ENCODE peak calls at places on chromosomes 1 and 21, in six cellular contexts. W is upper lobe of right lung, S is LNCaP clone FGC, I is body of pancreas, F is kidney, E is GM23338. A is an unnamed sample.

GRCh38 chr1:177310326-177310725 is 139.6 kb downstream of the BRINP2 start:
- DNase-seq in S (no peak), W (no peak), E (no peak), F (no peak), I (no peak), A (no peak)

GRCh38 chr1:24526940-24527542 is 24.4 kb downstream of the RCAN3 start:
- DNase-seq in E (peak; percentile 72), W (no peak), I (peak; percentile 32), S (no peak), F (no peak), A (peak; percentile 7)

GRCh38 chr1:246639732-246640131 is 73.5 kb downstream of the CNST start:
- DNase-seq in S (no peak), E (no peak), F (no peak), I (no peak), W (no peak), A (no peak)

GRCh38 chr21:44866780-44867179 is 6.7 kb downstream of the PTTG1IP start:
- DNase-seq in S (no peak), I (no peak), F (no peak), W (peak; percentile 27), E (no peak), A (peak; percentile 84)

GRCh38 chr1:18015719-18016118 is 91.9 kb upstream of the IGSF21 start:
- DNase-seq in I (no peak), S (no peak), F (no peak), W (peak; percentile 39), E (no peak), A (no peak)

GRCh38 chr1:61220531-61220930 is 138.2 kb downstream of the NFIA start:
- DNase-seq in I (no peak), E (no peak), W (no peak), S (no peak), F (no peak), A (no peak)

GRCh38 chr1:96116707-96117106 is 604.9 kb upstream of the PTBP2 start:
- DNase-seq in S (no peak), I (no peak), F (no peak), E (no peak), W (no peak), A (peak; percentile 78)

GRCh38 chr1:233393084-233393840 is 65.7 kb downstream of the MAP3K21 start:
- DNase-seq in E (peak; percentile 22), S (no peak), F (no peak), W (no peak), I (no peak), A (no peak)

GRCh38 chr1:183632087-183632486 is 3.5 kb downstream of the ARPC5 start:
- DNase-seq in I (no peak), F (no peak), E (no peak), S (no peak), W (no peak), A (no peak)

GRCh38 chr1:98323906-98324358 is 337.6 kb upstream of the SNX7 start:
- DNase-seq in F (no peak), I (peak; percentile 19), E (peak; percentile 33), S (no peak), W (no peak), A (peak; percentile 98)

GRCh38 chr1:21045351-21045750 is 131.3 kb downstream of the EIF4G3 start:
- DNase-seq in I (no peak), E (no peak), F (no peak), S (no peak), W (no peak), A (no peak)

GRCh38 chr1:212915245-212916091 is 34.9 kb upstream of the VASH2 start:
- DNase-seq in S (no peak), W (no peak), I (peak; percentile 23), E (peak; percentile 83), F (no peak), A (peak; percentile 54)

GRCh38 chr1:225371366-225371765 is 56.5 kb downstream of the LBR start:
- DNase-seq in I (no peak), F (no peak), E (no peak), S (no peak), W (no peak), A (no peak)

GRCh38 chr1:116855788-116856187 is 53.9 kb upstream of the PTGFRN start:
- DNase-seq in W (no peak), S (no peak), F (no peak), I (no peak), E (no peak), A (peak; percentile 86)

GRCh38 chr1:25217015-25217414 is 15.3 kb downstream of the SYF2 start:
- DNase-seq in W (no peak), F (no peak), I (no peak), S (no peak), E (no peak), A (no peak)

GRCh38 chr1:15424146-15424667 is 14.0 kb upstream of the CTRC start:
- DNase-seq in I (peak; percentile 96), E (no peak), W (no peak), F (peak; percentile 71), S (no peak), A (no peak)

GRCh38 chr1:27603320-27603961 is 503 bp downstream of the AHDC1 start:
- DNase-seq in W (peak; percentile 74), E (peak; percentile 59), I (no peak), S (no peak), F (peak; percentile 90), A (no peak)

GRCh38 chr21:41931041-41931451 is 22.8 kb downstream of the C2CD2 start:
- DNase-seq in F (no peak), E (no peak), I (no peak), S (no peak), W (no peak), A (no peak)

GRCh38 chr1:33985656-33986055 is 121.8 kb downstream of the HMGB4 start:
- DNase-seq in E (no peak), F (no peak), I (no peak), W (no peak), S (no peak), A (peak; percentile 36)

GRCh38 chr1:1783320-1783719 is 5.0 kb upstream of the NADK start:
- DNase-seq in F (peak; percentile 70), W (no peak), S (no peak), I (no peak), E (no peak), A (no peak)

GRCh38 chr1:47934243-47934805 is 62.9 kb downstream of the TRABD2B start:
- DNase-seq in E (peak; percentile 21), W (peak; percentile 55), S (no peak), I (peak; percentile 75), F (peak; percentile 93), A (peak; percentile 8)

GRCh38 chr1:222369991-222370910 is 177.7 kb downstream of the HHIPL2 start:
- DNase-seq in F (no peak), S (no peak), W (no peak), E (no peak), I (no peak), A (peak; percentile 91)

DNA sequence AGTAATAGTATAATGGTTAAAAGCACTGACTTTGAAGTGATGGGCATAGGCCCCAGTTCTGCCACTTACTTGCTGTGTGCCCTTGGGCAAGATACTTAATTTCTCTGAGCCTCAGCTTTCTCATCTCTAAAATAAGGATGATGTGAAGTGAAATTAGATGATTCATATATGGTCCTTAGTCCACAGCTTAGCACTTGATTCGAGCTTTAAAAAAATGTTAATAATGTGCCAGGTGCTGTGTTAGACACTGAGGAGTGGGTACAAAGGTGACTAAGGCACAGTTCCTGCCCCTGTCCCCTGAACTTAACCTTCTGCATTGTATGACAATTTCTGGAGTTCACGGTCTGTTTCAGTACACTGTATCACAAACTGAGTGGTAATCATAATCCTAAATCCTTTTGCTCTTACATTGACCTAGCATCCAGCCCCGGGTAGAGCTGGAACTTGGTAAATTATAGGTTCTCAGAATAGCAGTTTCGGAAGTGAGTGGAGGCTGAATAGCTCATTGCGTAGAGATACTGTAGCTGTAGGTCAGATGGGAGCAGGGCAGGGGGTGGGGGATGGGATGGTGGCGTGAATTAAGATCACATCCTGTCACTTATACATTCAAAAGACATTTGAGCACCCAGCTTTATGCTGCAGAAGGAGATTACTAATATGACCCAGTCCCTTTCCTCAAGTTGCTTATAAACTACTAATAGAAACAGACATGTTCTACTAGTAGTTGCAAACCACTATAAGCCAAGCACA is 1.5 kb downstream of the ZNF691 start:
- DNase-seq in S (no peak), F (no peak), I (no peak), E (no peak), W (no peak), A (no peak)
- H3K4me3 ChIP-seq in S (no peak overlapping the region), F (peak overlapping the region; percentile 90), I (no peak overlapping the region), E (peak overlapping the region; percentile 63), W (peak overlapping the region; percentile 98), A (no peak overlapping the region)

GRCh38 chr1:226637147-226637935 is 88.8 kb downstream of the STUM start:
- DNase-seq in W (peak; percentile 54), I (no peak), E (peak; percentile 76), F (peak; percentile 74), S (no peak), A (no peak)
- TF ChIP-seq CTCF in W (peak; percentile 36), I (no peak), E (peak; percentile 49), F (peak; percentile 4), S (no peak), A (peak; percentile 52)

GRCh38 chr1:234675006-234675405 is 65.0 kb upstream of the IRF2BP2 start:
- DNase-seq in E (no peak), F (no peak), I (no peak), S (no peak), W (no peak), A (no peak)

GRCh38 chr1:234672349-234673135 is 62.6 kb upstream of the IRF2BP2 start:
- DNase-seq in W (no peak), F (no peak), E (no peak), I (no peak), S (no peak), A (no peak)

GRCh38 chr1:234674218-234674815 is 64.3 kb upstream of the IRF2BP2 start:
- DNase-seq in I (no peak), E (no peak), F (no peak), W (no peak), S (no peak), A (no peak)

GRCh38 chr1:234676103-234676594 is 66.2 kb upstream of the IRF2BP2 start:
- DNase-seq in I (peak; percentile 83), S (no peak), W (peak; percentile 88), E (peak; percentile 91), F (peak; percentile 86), A (peak; percentile 69)

GRCh38 chr1:234675561-234675960 is 65.6 kb upstream of the IRF2BP2 start:
- DNase-seq in F (no peak), S (no peak), E (no peak), W (no peak), I (no peak), A (no peak)
- H3K4me3 ChIP-seq in F (peak overlapping the region; percentile 62), S (no peak overlapping the region), E (peak overlapping the region; percentile 49), W (peak overlapping the region; percentile 45), I (no peak overlapping the region), A (no peak overlapping the region)

DNA sequence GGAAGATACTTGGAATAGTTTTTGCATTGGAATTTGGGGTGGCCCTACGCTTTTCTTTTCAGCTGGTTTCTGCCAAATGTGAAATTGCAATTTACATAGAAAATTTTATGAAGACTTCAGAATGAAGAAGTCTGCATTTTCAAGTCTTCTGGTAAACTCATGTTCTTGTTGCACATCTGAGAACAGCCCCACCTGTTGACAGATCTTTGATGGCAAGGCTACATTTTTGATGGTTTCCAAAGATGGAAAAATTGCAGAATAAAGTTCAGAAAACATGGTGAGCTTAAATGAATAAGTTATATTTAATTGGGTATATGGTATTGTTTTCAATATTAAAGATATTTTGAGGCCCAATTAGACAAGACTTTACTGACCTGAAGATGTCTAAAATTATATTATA is 25.4 kb downstream of the OLFM3 start:
- DNase-seq in W (no peak), S (no peak), F (no peak), I (no peak), E (no peak), A (no peak)
- TF ChIP-seq CTCF in W (no peak), S (peak; percentile 29), F (no peak), I (peak; percentile 5), E (peak; percentile 41), A (no peak)

A was measured in astrocyte of the spinal cord.